ENCODE peak calls at places on chromosomes 7 and 10, in four cellular contexts. L is dorsolateral prefrontal cortex, K is colonic mucosa, Q is AG04450. T is an unnamed sample.
A peak's percentile ranks its signal among the peaks of the same experiment; 100 is the strongest.

GRCh38 chr7:155373359-155374273 is 75.9 kb downstream of the INSIG1 start:
- DNase-seq in L (no peak), K (no peak), Q (no peak), T (peak; percentile 39)

GRCh38 chr10:88979153-88979562 is 11.4 kb upstream of the FAS start:
- DNase-seq in L (no peak), K (no peak), Q (no peak), T (peak; percentile 87)

GRCh38 chr10:70376436-70377378 is 5.7 kb downstream of the LRRC20 start:
- DNase-seq in L (no peak), K (no peak), Q (no peak), T (no peak)

GRCh38 chr10:132448248-132448731 is 51.3 kb downstream of the PWWP2B start:
- DNase-seq in L (no peak), K (peak; percentile 91), Q (no peak), T (no peak)

GRCh38 chr10:35042783-35043182 is 47.4 kb downstream of the CUL2 start:
- DNase-seq in L (no peak), K (no peak), Q (no peak), T (no peak)

GRCh38 chr7:130037703-130038102 is 13.5 kb downstream of the ZC3HC1 start:
- DNase-seq in L (no peak), K (no peak), Q (no peak), T (no peak)

GRCh38 chr10:98085238-98085637 is 49.2 kb upstream of the R3HCC1L start:
- DNase-seq in L (no peak), K (no peak), Q (no peak), T (no peak)

GRCh38 chr7:87934699-87935372 is 785 bp downstream of the ADAM22 start:
- DNase-seq in L (peak; percentile 40), K (peak; percentile 21), Q (no peak), T (peak; percentile 10)

GRCh38 chr10:95308389-95309302 is 17.8 kb upstream of the PDLIM1 start:
- DNase-seq in L (peak; percentile 53), K (peak; percentile 93), Q (peak; percentile 95), T (peak; percentile 93)

GRCh38 chr10:124152139-124152780 is 58.9 kb upstream of the CHST15 start:
- DNase-seq in L (no peak), K (peak; percentile 61), Q (no peak), T (peak; percentile 57)

GRCh38 chr7:13021566-13021965 is 334.1 kb downstream of the ARL4A start:
- DNase-seq in L (no peak), K (no peak), Q (no peak), T (no peak)

GRCh38 chr7:135185471-135186260 is 15.2 kb upstream of the CYREN start:
- DNase-seq in L (no peak), K (no peak), Q (no peak), T (no peak)

GRCh38 chr10:102243304-102243703 is 2.0 kb upstream of the PITX3 start:
- DNase-seq in L (no peak), K (no peak), Q (no peak), T (peak; percentile 88)

GRCh38 chr7:30260246-30260768 is 24.1 kb upstream of the ZNRF2 start:
- DNase-seq in L (no peak), K (no peak), Q (no peak), T (no peak)

GRCh38 chr10:84574101-84574500 is 245.7 kb downstream of the CCSER2 start:
- DNase-seq in L (no peak), K (no peak), Q (no peak), T (no peak)

GRCh38 chr7:85023066-85023687 is 163.7 kb downstream of the SEMA3D start:
- DNase-seq in L (no peak), K (peak; percentile 38), Q (peak; percentile 15), T (peak; percentile 17)

GRCh38 chr7:27771111-27771510 is 31.1 kb downstream of the TAX1BP1 start:
- DNase-seq in L (no peak), K (no peak), Q (no peak), T (no peak)

GRCh38 chr10:49362596-49363260 is 33.2 kb downstream of the DRGX start:
- DNase-seq in L (no peak), K (peak; percentile 10), Q (no peak), T (no peak)

DNA sequence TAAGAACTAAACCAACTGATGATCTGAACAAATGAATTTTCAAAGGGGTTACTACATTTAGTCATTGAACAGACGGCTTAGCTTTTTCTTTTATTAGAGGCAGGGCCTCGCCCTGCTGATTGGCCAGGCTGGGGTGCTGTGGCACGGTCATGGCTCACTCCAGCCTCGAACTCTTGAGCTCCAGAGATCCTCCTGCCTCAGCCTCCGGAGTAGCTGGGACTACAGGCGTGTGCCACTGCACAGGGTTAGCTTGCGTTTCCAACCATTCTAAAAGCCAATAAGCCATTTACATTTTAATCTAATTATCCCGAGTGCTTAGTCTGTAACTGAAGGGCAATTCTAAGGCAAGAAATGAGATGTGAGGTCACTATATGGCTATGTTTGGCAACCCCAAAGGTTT is 1.7 kb upstream of the CDK13 start:
- DNase-seq in L (no peak), K (no peak), Q (no peak), T (no peak)
- H3K4me3 ChIP-seq in L (peak overlapping the region; percentile 95), K (peak overlapping the region; percentile 93), Q (peak overlapping the region; percentile 94), T (peak overlapping the region; percentile 81)

GRCh38 chr7:115086146-115086841 is 164.4 kb downstream of the MDFIC start:
- DNase-seq in L (no peak), K (no peak), Q (no peak), T (no peak)
- TF ChIP-seq CTCF in L (no peak), K (no peak), Q (peak; percentile 2), T (no peak)

GRCh38 chr7:153921408-153921807 is 130.8 kb upstream of the DPP6 start:
- DNase-seq in L (no peak), K (no peak), Q (no peak), T (no peak)
- H3K4me3 ChIP-seq in L (no peak overlapping the region), K (no peak overlapping the region), Q (no peak overlapping the region), T (no peak overlapping the region)

GRCh38 chr7:37234928-37235327 is 213.7 kb downstream of the ELMO1 start:
- DNase-seq in L (no peak), K (no peak), Q (no peak), T (no peak)
- TF ChIP-seq CTCF in L (peak; percentile 68), K (peak; percentile 31), Q (no peak), T (no peak)